ENCODE peak calls at places on chromosome 20, in seven cellular contexts. M is epithelial cell of esophagus; J is NCI-H187; Q is stimulated activated CD4-positive, alpha-beta T cell treated with anti-CD3 and anti-CD28 coated beads, Interleukin-4, amount 100 ng/mL, for 24 hours; E is NCI-H774; G is SK-N-DZ; D is amniotic stem cell. U is an unnamed sample.

GRCh38 chr20:47066484-47067270 is 172.0 kb downstream of the EYA2 start:
- DNase-seq in Q (no peak), M (no peak), D (no peak), G (no peak), J (no peak), E (no peak), U (no peak)

GRCh38 chr20:19952392-19952791 is 64.8 kb upstream of the NAA20 start:
- DNase-seq in J (no peak), G (no peak), Q (no peak), D (no peak), E (no peak), M (peak), U (no peak)

GRCh38 chr20:23090147-23090546 is 4.0 kb upstream of the CD93 start:
- DNase-seq in M (no peak), D (no peak), G (no peak), Q (no peak), J (no peak), E (no peak), U (no peak)

GRCh38 chr20:61628901-61629300 is 376.8 kb downstream of the CDH4 start:
- DNase-seq in G (no peak), J (peak), Q (no peak), D (no peak), M (peak), E (no peak), U (no peak)

GRCh38 chr20:58636396-58636982 is 14.6 kb upstream of the STX16 start:
- DNase-seq in E (no peak), G (no peak), Q (no peak), D (no peak), M (no peak), J (no peak), U (no peak)

GRCh38 chr20:10427060-10427692 is 6.8 kb downstream of the MKKS start:
- DNase-seq in G (peak), D (peak), E (peak), Q (peak), J (peak), M (peak), U (peak)

GRCh38 chr20:29301624-29302259 is 1955.7 kb upstream of the DEFB115 start:
- DNase-seq in E (no peak), Q (no peak), M (no peak), D (no peak), G (no peak), J (no peak), U (no peak)

GRCh38 chr20:8402798-8403197 is 270.7 kb downstream of the PLCB1 start:
- DNase-seq in G (no peak), M (no peak), J (no peak), E (no peak), D (no peak), Q (no peak), U (no peak)

GRCh38 chr20:64142546-64142945 is 21.7 kb upstream of the MYT1 start:
- DNase-seq in M (no peak), Q (no peak), E (peak), D (no peak), G (no peak), J (peak), U (no peak)

GRCh38 chr20:19974621-19975435 is 42.3 kb upstream of the NAA20 start:
- DNase-seq in D (peak), Q (no peak), E (no peak), M (peak), J (no peak), G (no peak), U (no peak)

GRCh38 chr20:55054443-55054842 is 579.0 kb downstream of the DOK5 start:
- DNase-seq in M (peak), J (no peak), E (no peak), D (no peak), G (no peak), Q (no peak), U (no peak)

GRCh38 chr20:53907968-53908751 is 162.2 kb downstream of the BCAS1 start:
- DNase-seq in D (no peak), E (no peak), Q (no peak), J (no peak), G (no peak), M (no peak), U (no peak)

GRCh38 chr20:2820084-2820895 is 4.1 kb downstream of the TMEM239 start:
- DNase-seq in G (no peak), M (no peak), D (no peak), J (no peak), Q (no peak), E (no peak), U (no peak)

GRCh38 chr20:47677314-47678129 is 107.8 kb downstream of the SULF2 start:
- DNase-seq in E (peak), M (peak), Q (peak), D (no peak), G (peak), J (peak), U (peak)

GRCh38 chr20:45817652-45818194 is 5.3 kb downstream of the UBE2C start:
- DNase-seq in E (no peak), J (no peak), D (no peak), G (no peak), M (peak), Q (no peak), U (no peak)

GRCh38 chr20:46305973-46306360 is 2.3 kb downstream of the CDH22 start:
- DNase-seq in D (no peak), G (no peak), J (no peak), E (no peak), M (no peak), Q (no peak), U (no peak)

GRCh38 chr20:62815066-62815991 is 1.5 kb upstream of the COL9A3 start:
- DNase-seq in G (no peak), D (no peak), E (no peak), M (peak), J (no peak), Q (no peak), U (no peak)

GRCh38 chr20:36777576-36777975 is 4.0 kb upstream of the DSN1 start:
- DNase-seq in M (no peak), G (no peak), E (no peak), D (no peak), Q (no peak), J (no peak), U (no peak)

GRCh38 chr20:50088022-50088421 is 24.9 kb downstream of the UBE2V1 start:
- DNase-seq in J (no peak), G (no peak), Q (no peak), M (no peak), E (no peak), D (no peak), U (no peak)

GRCh38 chr20:56483970-56484369 is 15.5 kb downstream of the RTF2 start:
- DNase-seq in J (no peak), G (no peak), M (no peak), E (no peak), Q (no peak), D (no peak), U (no peak)

GRCh38 chr20:33908351-33908750 is 85.4 kb upstream of the RALY start:
- DNase-seq in Q (no peak), D (no peak), E (no peak), J (no peak), M (no peak), G (no peak), U (no peak)

GRCh38 chr20:53878262-53879047 is 191.9 kb downstream of the BCAS1 start:
- DNase-seq in D (no peak), G (no peak), J (no peak), M (no peak), E (no peak), Q (no peak), U (no peak)

GRCh38 chr20:62501801-62502495 is 26.2 kb upstream of the GATA5 start:
- DNase-seq in M (peak), J (no peak), E (no peak), D (no peak), G (no peak), Q (peak), U (peak)

GRCh38 chr20:1618479-1618878 is 1.3 kb downstream of the SIRPB1 start:
- DNase-seq in M (no peak), E (no peak), Q (no peak), D (no peak), G (no peak), J (no peak), U (no peak)

GRCh38 chr20:19619904-19620430 is 138.1 kb upstream of the RIN2 start:
- DNase-seq in D (no peak), E (no peak), M (no peak), G (no peak), J (no peak), Q (no peak), U (no peak)

GRCh38 chr20:48703107-48703506 is 124.7 kb downstream of the PREX1 start:
- DNase-seq in M (no peak), J (no peak), D (no peak), Q (no peak), E (no peak), G (no peak), U (no peak)

GRCh38 chr20:31712564-31713311 is 9.9 kb downstream of the BCL2L1 start:
- DNase-seq in D (no peak), Q (no peak), E (no peak), M (peak), J (no peak), G (no peak), U (no peak)

GRCh38 chr20:53081916-53082863 is 110.0 kb downstream of the TSHZ2 start:
- DNase-seq in M (peak), E (peak), Q (no peak), J (no peak), D (no peak), G (no peak), U (no peak)

GRCh38 chr20:32828029-32828666 is 8.4 kb downstream of the MAPRE1 start:
- DNase-seq in D (no peak), E (peak), J (no peak), M (peak), Q (no peak), G (no peak), U (no peak)

GRCh38 chr20:18058661-18059467 is 1.1 kb upstream of the OVOL2 start:
- DNase-seq in M (peak), E (peak), J (peak), D (no peak), G (no peak), Q (no peak), U (no peak)

GRCh38 chr20:44224651-44225050 is 14.1 kb upstream of the OSER1 start:
- DNase-seq in Q (no peak), M (no peak), G (no peak), E (no peak), J (no peak), D (no peak), U (no peak)

GRCh38 chr20:12989586-12989985 is 19.2 kb upstream of the SPTLC3 start:
- DNase-seq in M (no peak), J (no peak), E (no peak), G (no peak), D (no peak), Q (no peak), U (no peak)

GRCh38 chr20:8097307-8097706 is 34.8 kb upstream of the PLCB1 start:
- DNase-seq in G (no peak), J (no peak), E (no peak), Q (no peak), D (no peak), M (no peak), U (no peak)

GRCh38 chr20:48295445-48295903 is 510.2 kb upstream of the SULF2 start:
- DNase-seq in G (peak), J (no peak), E (no peak), Q (no peak), M (peak), D (peak), U (no peak)

GRCh38 chr20:64069614-64070243 is 6.7 kb downstream of the TCEA2 start:
- DNase-seq in M (no peak), G (peak), Q (peak), J (no peak), D (no peak), E (no peak), U (no peak)

GRCh38 chr20:60177080-60177479 is 218.9 kb downstream of the CDH26 start:
- DNase-seq in Q (no peak), G (no peak), J (no peak), E (no peak), M (no peak), D (no peak), U (no peak)

GRCh38 chr20:46740214-46740609 is 30.8 kb downstream of the SLC2A10 start:
- DNase-seq in M (no peak), J (no peak), Q (no peak), G (no peak), D (no peak), E (no peak), U (no peak)

U was measured in activated CD8-positive, alpha-beta T cell treated with anti-CD3 and anti-CD28 coated beads, Interleukin-2, amount 10 ng/mL, durations not matched to agents 7 days and 5 days.